ENCODE peak calls at places on chromosomes 4 and X, in nine cellular contexts. O is T-cell; D is IMR-90; N is NCI-H2081 treated with DMSO at 0.1 percent for 48 hours; P is GM13977; H is effector CD4-positive, alpha-beta T cell; V is NCI-H748 treated with DMSO at 0.1 percent for 48 hours; S is RPMI7951; Q is T-helper 2 cell. B is an unnamed sample.

GRCh38 chr4:87896020-87896621 is 63.4 kb downstream of the MEPE start:
- DNase-seq in O (no peak), D (peak; percentile 3), N (no peak), P (no peak), H (no peak), V (no peak), S (peak; percentile 76), Q (no peak), B (peak; percentile 87)

GRCh38 chr4:24179201-24179840 is 289.5 kb upstream of the PPARGC1A start:
- DNase-seq in O (no peak), D (no peak), N (no peak), P (no peak), H (no peak), V (no peak), S (no peak), Q (no peak), B (no peak)

GRCh38 chr4:185874516-185875230 is 62.7 kb upstream of the SORBS2 start:
- DNase-seq in O (no peak), D (peak; percentile 81), N (no peak), P (no peak), H (no peak), V (no peak), S (peak; percentile 19), Q (no peak), B (peak; percentile 31)

GRCh38 chr4:117560329-117560728 is 474.0 kb upstream of the NDST3 start:
- DNase-seq in O (no peak), D (peak; percentile 40), N (no peak), P (no peak), H (no peak), V (peak; percentile 1), S (peak; percentile 21), Q (no peak), B (peak; percentile 11)

GRCh38 chr4:106032851-106033286 is 137.6 kb downstream of the NPNT start:
- DNase-seq in O (no peak), D (no peak), N (no peak), P (no peak), H (no peak), V (no peak), S (peak; percentile 91), Q (no peak), B (no peak)

GRCh38 chr4:685681-686218 is 3.2 kb downstream of the SLC49A3 start:
- DNase-seq in O (no peak), D (no peak), N (no peak), P (no peak), H (no peak), V (no peak), S (no peak), Q (no peak), B (no peak)

GRCh38 chrX:120251471-120252011 is 929 bp downstream of the ZBTB33 start:
- DNase-seq in O (peak; percentile 6), D (peak; percentile 18), N (no peak), P (no peak), H (no peak), V (peak; percentile 11), S (peak; percentile 16), Q (no peak), B (no peak)

GRCh38 chrX:7334253-7334935 is 186.4 kb upstream of the PUDP start:
- DNase-seq in O (no peak), D (peak; percentile 93), N (no peak), P (no peak), H (no peak), V (no peak), S (peak; percentile 16), Q (no peak), B (no peak)

GRCh38 chr4:141002323-141002805 is 130.9 kb downstream of the RNF150 start:
- DNase-seq in O (no peak), D (peak; percentile 93), N (no peak), P (no peak), H (no peak), V (no peak), S (no peak), Q (no peak), B (no peak)

GRCh38 chr4:175833574-175834350 is 21.7 kb upstream of the GPM6A start:
- DNase-seq in O (no peak), D (no peak), N (peak; percentile 36), P (no peak), H (no peak), V (no peak), S (no peak), Q (no peak), B (no peak)

GRCh38 chrX:54048413-54048812 is 4.1 kb upstream of the PHF8 start:
- DNase-seq in O (no peak), D (no peak), N (no peak), P (no peak), H (no peak), V (no peak), S (no peak), Q (no peak), B (no peak)

GRCh38 chrX:70432936-70433847 is 10.1 kb downstream of the GDPD2 start:
- DNase-seq in O (no peak), D (no peak), N (no peak), P (no peak), H (no peak), V (no peak), S (no peak), Q (no peak), B (no peak)

B was measured in kidney glomerular epithelial cell.